ENCODE peak calls at places on chromosomes 7 and 10, in four cellular contexts. C, E, D and S are unnamed samples.

GRCh38 chr7:69708857-69709256 is 110.6 kb downstream of the AUTS2 start:
- DNase-seq in C (no peak), E (peak; percentile 46), D (peak; percentile 81), S (no peak)

GRCh38 chr7:57305192-57305748 is 144.7 kb upstream of the ZNF716 start:
- DNase-seq in C (no peak), E (no peak), D (no peak), S (no peak)

GRCh38 chr7:56083150-56083785 is 9.5 kb downstream of the PHKG1 start:
- DNase-seq in C (no peak), E (no peak), D (peak; percentile 70), S (peak; percentile 89)

GRCh38 chr10:29922904-29923303 is 136.5 kb downstream of the JCAD start:
- DNase-seq in C (no peak), E (peak; percentile 11), D (no peak), S (no peak)

GRCh38 chr10:81730901-81731300 is 144.1 kb upstream of the NRG3 start:
- DNase-seq in C (no peak), E (no peak), D (no peak), S (no peak)

GRCh38 chr10:114320249-114321116 is 81.4 kb downstream of the VWA2 start:
- DNase-seq in C (no peak), E (no peak), D (peak; percentile 19), S (no peak)

GRCh38 chr10:47340613-47341170 is 7.5 kb upstream of the RBP3 start:
- DNase-seq in C (no peak), E (peak; percentile 66), D (peak; percentile 9), S (no peak)

GRCh38 chr7:22783421-22783820 is 39.2 kb downstream of the TOMM7 start:
- DNase-seq in C (no peak), E (no peak), D (peak; percentile 23), S (no peak)